ENCODE peak calls at places on chromosomes 3 and 15, in six cellular contexts. Z is neuronal stem cell, P is mesenchymal stem cell, I is H1, R is IMR-90, E is H9. K is an unnamed sample.

GRCh38 chr3:14487086-14487485 is 53.1 kb downstream of the GRIP2 start:
- DNase-seq in Z (no peak), P (no peak), I (no peak), R (no peak), E (no peak), K (no peak)

GRCh38 chr3:58924581-58924980 is 125.2 kb downstream of the CFAP20DC start:
- DNase-seq in Z (no peak), P (no peak), I (no peak), R (peak; percentile 26), E (no peak), K (no peak)

GRCh38 chr3:52453496-52454234 is at the start of gene TNNC1:
- DNase-seq in Z (no peak), P (no peak), I (no peak), R (no peak), E (peak; percentile 75), K (no peak)

GRCh38 chr15:101001796-101002195 is 82.6 kb downstream of the LRRK1 start:
- DNase-seq in Z (no peak), P (no peak), I (peak; percentile 13), R (no peak), E (peak; percentile 5), K (no peak)

GRCh38 chr3:73523661-73524060 is 101.1 kb downstream of the PDZRN3 start:
- DNase-seq in Z (no peak), P (no peak), I (no peak), R (no peak), E (no peak), K (no peak)

GRCh38 chr3:138668107-138668506 is 59.5 kb downstream of the FAIM start:
- DNase-seq in Z (no peak), P (no peak), I (no peak), R (no peak), E (no peak), K (no peak)

GRCh38 chr3:159865042-159865579 is 123.5 kb upstream of the IL12A start:
- DNase-seq in Z (no peak), P (no peak), I (no peak), R (peak; percentile 40), E (no peak), K (peak; percentile 26)

GRCh38 chr3:179196098-179196497 is 47.9 kb downstream of the PIK3CA start:
- DNase-seq in Z (no peak), P (peak; percentile 67), I (no peak), R (peak; percentile 89), E (no peak), K (no peak)

GRCh38 chr15:27210176-27210575 is 239.2 kb downstream of the GABRG3 start:
- DNase-seq in Z (no peak), P (no peak), I (no peak), R (no peak), E (no peak), K (no peak)

GRCh38 chr3:32414527-32415202 is 23.0 kb downstream of the CMTM7 start:
- DNase-seq in Z (no peak), P (no peak), I (no peak), R (peak; percentile 77), E (no peak), K (no peak)

GRCh38 chr3:67804089-67804488 is 149.7 kb upstream of the SUCLG2 start:
- DNase-seq in Z (no peak), P (peak; percentile 77), I (no peak), R (peak; percentile 7), E (peak; percentile 36), K (no peak)

GRCh38 chr3:129699635-129700034 is 93.2 kb upstream of the PLXND1 start:
- DNase-seq in Z (no peak), P (no peak), I (no peak), R (no peak), E (no peak), K (no peak)

GRCh38 chr15:48888836-48889235 is 10.9 kb downstream of the EID1 start:
- DNase-seq in Z (no peak), P (no peak), I (no peak), R (no peak), E (no peak), K (no peak)

GRCh38 chr3:5187920-5188418 is 462 bp downstream of the EDEM1 start:
- DNase-seq in Z (no peak), P (peak; percentile 47), I (peak; percentile 65), R (peak; percentile 24), E (peak; percentile 41), K (peak; percentile 25)

GRCh38 chr3:118165413-118165812 is 869.2 kb downstream of the IGSF11 start:
- DNase-seq in Z (no peak), P (no peak), I (no peak), R (no peak), E (no peak), K (no peak)

GRCh38 chr15:99692825-99693224 is 40.4 kb downstream of the LYSMD4 start:
- DNase-seq in Z (no peak), P (no peak), I (no peak), R (no peak), E (no peak), K (no peak)

GRCh38 chr3:66797916-66798560 is 200.1 kb upstream of the KBTBD8 start:
- DNase-seq in Z (peak; percentile 32), P (peak; percentile 49), I (peak; percentile 77), R (peak; percentile 82), E (peak; percentile 83), K (no peak)

GRCh38 chr15:61530769-61531168 is 301.7 kb upstream of the RORA start:
- DNase-seq in Z (no peak), P (no peak), I (peak; percentile 48), R (no peak), E (peak; percentile 43), K (no peak)

GRCh38 chr3:19888428-19889152 is 45.4 kb downstream of the EFHB start:
- DNase-seq in Z (no peak), P (peak; percentile 29), I (no peak), R (no peak), E (no peak), K (no peak)

GRCh38 chr3:42179110-42179725 is 86.8 kb downstream of the CCK start:
- DNase-seq in Z (peak; percentile 48), P (peak; percentile 89), I (peak; percentile 54), R (peak; percentile 93), E (peak; percentile 66), K (peak; percentile 73)

GRCh38 chr3:151837057-151837456 is 23.1 kb downstream of the AADAC start:
- DNase-seq in Z (peak; percentile 27), P (peak; percentile 82), I (no peak), R (peak; percentile 89), E (peak; percentile 40), K (peak; percentile 81)

GRCh38 chr3:124972457-124972856 is 37.9 kb upstream of the MUC13 start:
- DNase-seq in Z (no peak), P (no peak), I (no peak), R (no peak), E (no peak), K (no peak)

GRCh38 chr15:68316061-68316804 is 38.7 kb downstream of the FEM1B start:
- DNase-seq in Z (no peak), P (no peak), I (peak; percentile 72), R (no peak), E (peak; percentile 79), K (no peak)

GRCh38 chr15:101132390-101133180 is 119.3 kb downstream of the CHSY1 start:
- DNase-seq in Z (no peak), P (no peak), I (no peak), R (no peak), E (no peak), K (no peak)

GRCh38 chr3:160379628-160380214 is 19.3 kb downstream of the IFT80 start:
- DNase-seq in Z (no peak), P (no peak), I (no peak), R (no peak), E (no peak), K (peak; percentile 25)

DNA sequence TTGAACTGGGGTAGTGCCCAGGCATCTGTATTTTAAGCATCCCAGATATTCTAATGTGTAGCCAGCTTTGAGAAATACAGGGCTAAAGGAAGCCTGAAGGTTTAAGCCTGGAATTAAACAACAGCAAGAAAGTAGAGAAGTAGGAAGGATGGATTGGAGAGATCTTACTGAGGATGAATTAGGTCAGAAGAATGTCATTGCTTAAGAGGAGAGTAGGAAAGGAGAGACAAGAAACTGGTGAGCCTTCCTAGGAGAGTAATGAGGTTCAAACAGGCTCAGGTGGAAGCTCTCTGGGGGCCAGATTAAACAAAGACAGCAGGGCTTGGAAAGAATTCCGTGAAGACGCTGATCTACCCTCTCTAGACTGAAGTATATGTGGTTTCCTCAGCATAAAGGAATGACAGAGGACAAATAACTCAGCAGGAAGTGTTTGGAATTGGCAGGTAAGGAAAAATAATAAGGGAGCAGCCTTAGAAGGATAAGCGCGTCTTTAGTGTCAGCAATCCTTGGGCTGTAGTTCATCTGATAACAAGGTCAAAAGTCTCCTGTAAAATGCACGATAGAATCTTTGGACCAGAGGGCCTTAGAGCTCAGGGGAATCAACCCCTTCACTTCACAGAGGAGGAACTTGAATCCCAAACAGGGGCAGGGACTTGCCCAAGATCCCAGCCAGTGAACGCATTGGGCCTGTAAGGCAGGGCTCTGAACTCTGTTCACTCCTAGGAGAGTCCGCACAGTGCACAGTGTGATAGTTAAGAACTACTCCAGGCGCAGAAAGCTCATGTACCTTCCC is 90.9 kb downstream of the TP63 start:
- DNase-seq in Z (no peak), P (no peak), I (no peak), R (peak; percentile 18), E (no peak), K (peak; percentile 77)
- H3K14ac ChIP-seq in Z (no peak overlapping the region), P (no peak overlapping the region), I (no peak overlapping the region), R (no peak overlapping the region), E (no peak overlapping the region), K (no peak overlapping the region)

GRCh38 chr15:64589435-64590084 is 129.2 kb downstream of the ZNF609 start:
- DNase-seq in Z (no peak), P (no peak), I (no peak), R (no peak), E (no peak), K (peak; percentile 46)

GRCh38 chr15:64583983-64584382 is 123.6 kb downstream of the ZNF609 start:
- DNase-seq in Z (no peak), P (no peak), I (no peak), R (no peak), E (no peak), K (no peak)

GRCh38 chr15:64583519-64583918 is 123.1 kb downstream of the ZNF609 start:
- DNase-seq in Z (no peak), P (no peak), I (no peak), R (no peak), E (no peak), K (no peak)

GRCh38 chr15:64586259-64586658 is 125.9 kb downstream of the ZNF609 start:
- DNase-seq in Z (no peak), P (no peak), I (no peak), R (no peak), E (no peak), K (no peak)

GRCh38 chr15:64586974-64587373 is 126.6 kb downstream of the ZNF609 start:
- DNase-seq in Z (no peak), P (no peak), I (no peak), R (no peak), E (no peak), K (no peak)
- H3K14ac ChIP-seq in Z (no peak overlapping the region), P (no peak overlapping the region), I (no peak overlapping the region), R (no peak overlapping the region), E (no peak overlapping the region), K (no peak overlapping the region)

GRCh38 chr15:80183886-80184285 is 31.1 kb downstream of the FAH start:
- DNase-seq in Z (no peak), P (no peak), I (no peak), R (peak; percentile 13), E (no peak), K (no peak)
- H3K14ac ChIP-seq in Z (no peak overlapping the region), P (no peak overlapping the region), I (no peak overlapping the region), R (no peak overlapping the region), E (no peak overlapping the region), K (no peak overlapping the region)

DNA sequence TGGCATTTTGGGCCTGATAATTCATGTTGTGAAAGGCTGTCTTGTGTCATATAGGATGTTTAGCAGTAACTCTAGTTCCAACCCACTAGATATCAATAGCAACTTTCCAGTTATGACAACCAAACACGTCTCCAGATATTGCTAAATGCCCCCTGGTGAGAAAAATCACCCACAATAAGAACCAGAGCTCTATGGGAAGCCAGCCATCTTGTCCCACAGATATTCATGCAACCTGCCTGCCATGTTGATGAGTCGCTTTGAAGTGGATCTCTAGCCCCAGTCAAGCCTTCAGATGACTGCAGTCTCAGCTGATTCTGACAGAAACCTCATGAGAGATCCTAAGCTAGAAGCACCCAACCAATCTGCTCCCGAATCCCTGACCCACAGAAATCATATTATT is 5.6 kb upstream of the TNIK start:
- DNase-seq in Z (no peak), P (no peak), I (no peak), R (no peak), E (no peak), K (no peak)
- H3K14ac ChIP-seq in Z (no peak overlapping the region), P (no peak overlapping the region), I (no peak overlapping the region), R (no peak overlapping the region), E (no peak overlapping the region), K (no peak overlapping the region)

K was measured in trophoblast cell.